ENCODE peak calls at places on chromosomes 3 and 15, in nine cellular contexts. U is HCT116, Y is sigmoid colon, I is prostate gland, S is stomach, D is GM12878, Q is GM12892, J is H1, F is spleen. O is an unnamed sample.

GRCh38 chr3:57091471-57091870 is 31.0 kb downstream of the SPATA12 start:
- DNase-seq in D (no peak), S (no peak), U (no peak), F (no peak), I (no peak), J (no peak), Y (no peak), Q (no peak), O (no peak)

GRCh38 chr15:52181938-52182780 is 9.0 kb downstream of the GNB5 start:
- DNase-seq in Q (no peak), Y (no peak), S (no peak), D (no peak), I (no peak), U (no peak), F (no peak), J (no peak), O (no peak)

GRCh38 chr3:101091489-101091888 is 98.3 kb upstream of the ABI3BP start:
- DNase-seq in Y (no peak), D (no peak), U (peak; percentile 22), Q (no peak), J (no peak), F (no peak), I (no peak), S (no peak), O (no peak)

GRCh38 chr3:94176886-94177285 is 114.0 kb downstream of the NSUN3 start:
- DNase-seq in J (no peak), D (no peak), I (no peak), U (no peak), Q (no peak), Y (no peak), S (no peak), F (no peak), O (no peak)

GRCh38 chr3:42680806-42681205 is 4.5 kb upstream of the KLHL40 start:
- DNase-seq in J (no peak), F (no peak), U (no peak), I (no peak), S (no peak), Y (peak; percentile 25), Q (no peak), D (no peak), O (no peak)

GRCh38 chr15:84714816-84715215 is 1.1 kb downstream of the SEC11A start:
- DNase-seq in U (no peak), F (no peak), D (no peak), S (no peak), I (no peak), J (no peak), Y (no peak), Q (no peak), O (no peak)

GRCh38 chr3:134327594-134327975 is 46.7 kb downstream of the AMOTL2 start:
- DNase-seq in Q (no peak), S (no peak), Y (no peak), D (no peak), J (no peak), I (no peak), F (no peak), U (no peak), O (no peak)

GRCh38 chr3:18369561-18370185 is 55.5 kb downstream of the SATB1 start:
- DNase-seq in S (no peak), D (no peak), U (no peak), F (no peak), I (no peak), Q (no peak), Y (no peak), J (no peak), O (no peak)

GRCh38 chr3:123412076-123412475 is 36.8 kb downstream of the ADCY5 start:
- DNase-seq in J (no peak), D (no peak), I (no peak), U (no peak), Y (no peak), S (no peak), Q (no peak), F (peak; percentile 59), O (no peak)

GRCh38 chr15:39692464-39693327 is 89.9 kb downstream of the FSIP1 start:
- DNase-seq in F (no peak), S (no peak), I (no peak), U (no peak), Q (no peak), D (no peak), J (peak; percentile 10), Y (no peak), O (no peak)
- TF ChIP-seq POLR2AphosphoS5 in F (no peak), S (no peak), I (no peak), U (no peak), Q (no peak), D (no peak), J (no peak), Y (no peak), O (no peak)

GRCh38 chr3:188734395-188734794 is 437.4 kb upstream of the TPRG1 start:
- DNase-seq in Q (no peak), U (no peak), D (no peak), Y (no peak), J (no peak), I (no peak), F (no peak), S (peak; percentile 33), O (peak; percentile 14)
- TF ChIP-seq POLR2AphosphoS5 in Q (no peak), U (no peak), D (no peak), Y (no peak), J (no peak), I (no peak), F (no peak), S (no peak), O (no peak)

DNA sequence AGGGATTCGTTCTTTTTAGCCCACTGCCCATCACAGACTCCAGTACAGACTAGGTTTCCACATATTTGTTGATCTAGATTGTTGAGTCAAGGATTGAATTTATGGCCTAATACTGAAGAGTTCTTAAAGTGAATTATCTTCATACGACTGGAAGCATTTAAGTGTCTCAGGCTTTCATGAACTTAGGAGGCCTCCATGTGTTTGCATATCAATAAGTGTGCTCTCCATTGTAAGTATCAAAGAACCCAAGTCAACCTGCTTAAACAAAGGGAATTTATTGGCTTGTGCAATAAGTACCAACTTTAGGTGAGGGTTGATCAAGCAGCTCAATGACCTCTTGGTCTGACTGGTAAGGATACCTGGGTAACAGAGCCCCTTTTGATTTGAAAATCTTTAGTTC is 382.1 kb downstream of the PDCD6IP start:
- DNase-seq in Y (no peak), Q (no peak), J (no peak), U (no peak), S (no peak), D (no peak), F (no peak), I (no peak), O (no peak)
- TF ChIP-seq POLR2AphosphoS5 in Y (no peak), Q (no peak), J (no peak), U (no peak), S (no peak), D (no peak), F (no peak), I (no peak), O (no peak)

DNA sequence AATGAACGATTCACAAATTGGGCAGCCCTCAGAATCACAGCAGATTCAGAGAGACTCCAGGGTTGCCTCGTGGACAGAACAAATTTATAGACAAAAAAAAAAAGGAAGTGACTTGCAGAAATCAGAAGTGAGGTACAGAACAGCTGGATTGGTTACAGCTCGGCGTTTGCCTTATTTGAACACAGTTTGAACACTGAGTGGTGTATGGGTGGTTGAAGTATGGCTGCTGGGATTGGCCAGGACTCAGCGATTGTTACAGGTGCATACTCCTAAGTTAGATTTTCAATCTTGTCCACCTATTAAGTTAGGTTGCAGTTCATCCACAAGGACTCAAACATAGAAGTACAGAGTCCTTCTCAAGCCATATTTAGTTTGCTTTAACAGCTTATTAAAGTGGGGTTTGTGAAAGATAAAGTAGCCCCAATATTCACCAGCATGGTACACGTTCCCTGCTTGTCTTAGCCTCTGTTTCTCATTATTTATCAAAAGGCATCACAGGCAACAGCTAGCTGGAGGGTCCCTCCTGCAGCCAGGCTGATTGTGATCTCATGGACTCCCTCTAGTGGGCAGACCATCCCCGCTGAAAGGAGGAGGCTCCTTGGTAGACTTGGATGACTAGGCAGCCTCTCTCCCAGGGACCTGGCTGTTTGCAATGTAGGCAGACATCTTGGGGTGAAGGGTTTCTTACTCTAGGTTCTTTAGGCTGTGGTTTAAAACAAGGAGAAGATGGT is 17.6 kb upstream of the ALDH1L1 start:
- DNase-seq in J (no peak), F (no peak), Y (peak; percentile 87), I (peak; percentile 68), Q (peak; percentile 29), D (no peak), U (peak; percentile 67), S (peak; percentile 65), O (peak; percentile 63)
- TF ChIP-seq POLR2AphosphoS5 in J (no peak), F (no peak), Y (no peak), I (peak; percentile 13), Q (no peak), D (no peak), U (no peak), S (no peak), O (no peak)

GRCh38 chr3:71191031-71191482 is 392.5 kb downstream of the FOXP1 start:
- DNase-seq in U (no peak), Q (no peak), J (no peak), F (no peak), D (no peak), S (no peak), Y (no peak), I (peak; percentile 38), O (no peak)

GRCh38 chr3:71187715-71188114 is 395.8 kb downstream of the FOXP1 start:
- DNase-seq in U (no peak), F (no peak), Q (no peak), I (no peak), Y (no peak), D (no peak), J (no peak), S (no peak), O (no peak)

GRCh38 chr3:71186816-71187215 is 396.7 kb downstream of the FOXP1 start:
- DNase-seq in J (no peak), U (no peak), Y (no peak), F (no peak), D (no peak), Q (no peak), I (peak; percentile 68), S (peak; percentile 30), O (peak; percentile 22)

GRCh38 chr3:71185733-71186455 is 397.6 kb downstream of the FOXP1 start:
- DNase-seq in D (no peak), J (no peak), Q (no peak), F (no peak), I (no peak), S (no peak), U (no peak), Y (no peak), O (peak; percentile 22)

GRCh38 chr3:71189480-71189879 is 394.0 kb downstream of the FOXP1 start:
- DNase-seq in U (no peak), J (no peak), D (no peak), Q (no peak), I (no peak), F (no peak), Y (no peak), S (no peak), O (no peak)
- TF ChIP-seq POLR2AphosphoS5 in U (no peak), J (no peak), D (no peak), Q (no peak), I (no peak), F (no peak), Y (no peak), S (no peak), O (no peak)

GRCh38 chr15:98853161-98853560 is 154.4 kb downstream of the PGPEP1L start:
- DNase-seq in Y (peak; percentile 94), I (peak; percentile 89), F (peak; percentile 90), J (no peak), S (peak; percentile 90), Q (no peak), U (peak; percentile 81), D (peak; percentile 50), O (peak; percentile 95)
- TF ChIP-seq POLR2AphosphoS5 in Y (peak; percentile 69), I (peak; percentile 89), F (peak; percentile 75), J (no peak), S (peak; percentile 81), Q (no peak), U (peak; percentile 26), D (no peak), O (peak; percentile 83)